ENCODE peak calls at places on chromosomes 1 and 21, in nine cellular contexts. One of them, this sample, is unnamed.

GRCh38 chr1:7009741-7010525 is 224.7 kb downstream of the CAMTA1 start:
- DNase-seq in stimulated activated CD8-positive, alpha-beta memory T cell treated with anti-CD3 and anti-CD28 coated beads, Interleukin-15, amount 100 ng/mL, for 24 hours: no peak
- DNase-seq in breast epithelium: no peak
- DNase-seq in NCI-H526: no peak
- DNase-seq in OCI-M1: no peak
- DNase-seq in NCI-H1436: no peak
- DNase-seq in H9: no peak
- DNase-seq in HCEC 1CT: no peak
- DNase-seq in T-helper 2 cell: no peak
- DNase-seq in this sample: no peak

GRCh38 chr1:52913537-52913936 is 8.0 kb downstream of the ECHDC2 start:
- DNase-seq in NCI-H526: no peak
- DNase-seq in breast epithelium: no peak
- DNase-seq in stimulated activated CD8-positive, alpha-beta memory T cell treated with anti-CD3 and anti-CD28 coated beads, Interleukin-15, amount 100 ng/mL, for 24 hours: no peak
- DNase-seq in OCI-M1: no peak
- DNase-seq in H9: peak
- DNase-seq in T-helper 2 cell: peak
- DNase-seq in HCEC 1CT: no peak
- DNase-seq in NCI-H1436: no peak
- DNase-seq in this sample: no peak

GRCh38 chr1:169468982-169469381 is 16.8 kb downstream of the SLC19A2 start:
- DNase-seq in H9: no peak
- DNase-seq in OCI-M1: no peak
- DNase-seq in HCEC 1CT: peak
- DNase-seq in breast epithelium: no peak
- DNase-seq in NCI-H1436: no peak
- DNase-seq in T-helper 2 cell: peak
- DNase-seq in NCI-H526: no peak
- DNase-seq in stimulated activated CD8-positive, alpha-beta memory T cell treated with anti-CD3 and anti-CD28 coated beads, Interleukin-15, amount 100 ng/mL, for 24 hours: no peak
- DNase-seq in this sample: no peak

GRCh38 chr1:7334475-7335035 is 436.5 kb upstream of the VAMP3 start:
- DNase-seq in NCI-H1436: peak
- DNase-seq in HCEC 1CT: no peak
- DNase-seq in H9: no peak
- DNase-seq in T-helper 2 cell: no peak
- DNase-seq in stimulated activated CD8-positive, alpha-beta memory T cell treated with anti-CD3 and anti-CD28 coated beads, Interleukin-15, amount 100 ng/mL, for 24 hours: no peak
- DNase-seq in breast epithelium: no peak
- DNase-seq in OCI-M1: no peak
- DNase-seq in NCI-H526: peak
- DNase-seq in this sample: peak

GRCh38 chr21:29481081-29481480 is 182.4 kb downstream of the BACH1 start:
- DNase-seq in stimulated activated CD8-positive, alpha-beta memory T cell treated with anti-CD3 and anti-CD28 coated beads, Interleukin-15, amount 100 ng/mL, for 24 hours: no peak
- DNase-seq in H9: no peak
- DNase-seq in HCEC 1CT: peak
- DNase-seq in NCI-H1436: no peak
- DNase-seq in T-helper 2 cell: no peak
- DNase-seq in NCI-H526: no peak
- DNase-seq in breast epithelium: no peak
- DNase-seq in OCI-M1: no peak
- DNase-seq in this sample: no peak

GRCh38 chr1:229133151-229133550 is 137.8 kb upstream of the RAB4A start:
- DNase-seq in NCI-H1436: no peak
- DNase-seq in stimulated activated CD8-positive, alpha-beta memory T cell treated with anti-CD3 and anti-CD28 coated beads, Interleukin-15, amount 100 ng/mL, for 24 hours: no peak
- DNase-seq in HCEC 1CT: no peak
- DNase-seq in H9: no peak
- DNase-seq in OCI-M1: no peak
- DNase-seq in T-helper 2 cell: no peak
- DNase-seq in breast epithelium: no peak
- DNase-seq in NCI-H526: no peak
- DNase-seq in this sample: no peak

GRCh38 chr21:34235514-34235913 is 128.3 kb upstream of the KCNE2 start:
- DNase-seq in stimulated activated CD8-positive, alpha-beta memory T cell treated with anti-CD3 and anti-CD28 coated beads, Interleukin-15, amount 100 ng/mL, for 24 hours: no peak
- DNase-seq in H9: no peak
- DNase-seq in NCI-H1436: no peak
- DNase-seq in OCI-M1: no peak
- DNase-seq in NCI-H526: no peak
- DNase-seq in T-helper 2 cell: no peak
- DNase-seq in breast epithelium: no peak
- DNase-seq in HCEC 1CT: no peak
- DNase-seq in this sample: no peak

GRCh38 chr1:180239145-180240096 is 9.4 kb downstream of the LHX4 start:
- DNase-seq in breast epithelium: no peak
- DNase-seq in NCI-H526: no peak
- DNase-seq in T-helper 2 cell: no peak
- DNase-seq in HCEC 1CT: no peak
- DNase-seq in H9: no peak
- DNase-seq in NCI-H1436: no peak
- DNase-seq in stimulated activated CD8-positive, alpha-beta memory T cell treated with anti-CD3 and anti-CD28 coated beads, Interleukin-15, amount 100 ng/mL, for 24 hours: no peak
- DNase-seq in OCI-M1: no peak
- DNase-seq in this sample: peak

GRCh38 chr1:207518608-207519239 is 22.8 kb downstream of the CR1 start:
- DNase-seq in stimulated activated CD8-positive, alpha-beta memory T cell treated with anti-CD3 and anti-CD28 coated beads, Interleukin-15, amount 100 ng/mL, for 24 hours: no peak
- DNase-seq in breast epithelium: no peak
- DNase-seq in T-helper 2 cell: no peak
- DNase-seq in NCI-H526: no peak
- DNase-seq in H9: no peak
- DNase-seq in NCI-H1436: no peak
- DNase-seq in HCEC 1CT: no peak
- DNase-seq in OCI-M1: peak
- DNase-seq in this sample: no peak

GRCh38 chr1:17826165-17826488 is 71.0 kb downstream of the ACTL8 start:
- DNase-seq in breast epithelium: no peak
- DNase-seq in T-helper 2 cell: no peak
- DNase-seq in OCI-M1: peak
- DNase-seq in stimulated activated CD8-positive, alpha-beta memory T cell treated with anti-CD3 and anti-CD28 coated beads, Interleukin-15, amount 100 ng/mL, for 24 hours: peak
- DNase-seq in HCEC 1CT: peak
- DNase-seq in H9: peak
- DNase-seq in NCI-H526: no peak
- DNase-seq in NCI-H1436: peak
- DNase-seq in this sample: no peak

GRCh38 chr1:71080178-71080781 is 555 bp downstream of the ZRANB2 start:
- DNase-seq in breast epithelium: no peak
- DNase-seq in OCI-M1: peak
- DNase-seq in stimulated activated CD8-positive, alpha-beta memory T cell treated with anti-CD3 and anti-CD28 coated beads, Interleukin-15, amount 100 ng/mL, for 24 hours: no peak
- DNase-seq in HCEC 1CT: peak
- DNase-seq in NCI-H1436: no peak
- DNase-seq in NCI-H526: peak
- DNase-seq in T-helper 2 cell: peak
- DNase-seq in H9: no peak
- DNase-seq in this sample: no peak

GRCh38 chr1:24557711-24558121 is 1.8 kb downstream of the NCMAP start:
- DNase-seq in OCI-M1: no peak
- DNase-seq in breast epithelium: no peak
- DNase-seq in NCI-H526: no peak
- DNase-seq in HCEC 1CT: no peak
- DNase-seq in H9: no peak
- DNase-seq in NCI-H1436: no peak
- DNase-seq in T-helper 2 cell: peak
- DNase-seq in stimulated activated CD8-positive, alpha-beta memory T cell treated with anti-CD3 and anti-CD28 coated beads, Interleukin-15, amount 100 ng/mL, for 24 hours: no peak
- DNase-seq in this sample: no peak

GRCh38 chr1:234961468-234962339 is 166.9 kb downstream of the TOMM20 start:
- DNase-seq in OCI-M1: peak
- DNase-seq in breast epithelium: no peak
- DNase-seq in NCI-H1436: no peak
- DNase-seq in H9: no peak
- DNase-seq in NCI-H526: no peak
- DNase-seq in stimulated activated CD8-positive, alpha-beta memory T cell treated with anti-CD3 and anti-CD28 coated beads, Interleukin-15, amount 100 ng/mL, for 24 hours: no peak
- DNase-seq in T-helper 2 cell: peak
- DNase-seq in HCEC 1CT: peak
- DNase-seq in this sample: peak

GRCh38 chr1:67041836-67042503 is 12.0 kb downstream of the SLC35D1 start:
- DNase-seq in HCEC 1CT: peak
- DNase-seq in NCI-H1436: no peak
- DNase-seq in stimulated activated CD8-positive, alpha-beta memory T cell treated with anti-CD3 and anti-CD28 coated beads, Interleukin-15, amount 100 ng/mL, for 24 hours: no peak
- DNase-seq in breast epithelium: no peak
- DNase-seq in H9: no peak
- DNase-seq in T-helper 2 cell: no peak
- DNase-seq in OCI-M1: no peak
- DNase-seq in NCI-H526: no peak
- DNase-seq in this sample: no peak

GRCh38 chr1:108610073-108610472 is 50.2 kb downstream of the EEIG2 start:
- DNase-seq in T-helper 2 cell: no peak
- DNase-seq in OCI-M1: no peak
- DNase-seq in HCEC 1CT: no peak
- DNase-seq in H9: no peak
- DNase-seq in stimulated activated CD8-positive, alpha-beta memory T cell treated with anti-CD3 and anti-CD28 coated beads, Interleukin-15, amount 100 ng/mL, for 24 hours: no peak
- DNase-seq in breast epithelium: no peak
- DNase-seq in NCI-H526: no peak
- DNase-seq in NCI-H1436: peak
- DNase-seq in this sample: no peak

GRCh38 chr21:35156293-35156976 is 107.3 kb upstream of the RUNX1 start:
- DNase-seq in NCI-H526: no peak
- DNase-seq in breast epithelium: no peak
- DNase-seq in stimulated activated CD8-positive, alpha-beta memory T cell treated with anti-CD3 and anti-CD28 coated beads, Interleukin-15, amount 100 ng/mL, for 24 hours: no peak
- DNase-seq in NCI-H1436: no peak
- DNase-seq in T-helper 2 cell: no peak
- DNase-seq in OCI-M1: no peak
- DNase-seq in HCEC 1CT: no peak
- DNase-seq in H9: no peak
- DNase-seq in this sample: no peak

GRCh38 chr1:165895451-165895871 is 68.0 kb downstream of the UCK2 start:
- DNase-seq in stimulated activated CD8-positive, alpha-beta memory T cell treated with anti-CD3 and anti-CD28 coated beads, Interleukin-15, amount 100 ng/mL, for 24 hours: no peak
- DNase-seq in OCI-M1: no peak
- DNase-seq in breast epithelium: no peak
- DNase-seq in H9: no peak
- DNase-seq in HCEC 1CT: peak
- DNase-seq in NCI-H526: no peak
- DNase-seq in NCI-H1436: no peak
- DNase-seq in T-helper 2 cell: no peak
- DNase-seq in this sample: no peak

GRCh38 chr1:185444651-185445050 is 127.6 kb upstream of the IVNS1ABP start:
- DNase-seq in breast epithelium: no peak
- DNase-seq in H9: peak
- DNase-seq in OCI-M1: no peak
- DNase-seq in NCI-H1436: no peak
- DNase-seq in NCI-H526: no peak
- DNase-seq in stimulated activated CD8-positive, alpha-beta memory T cell treated with anti-CD3 and anti-CD28 coated beads, Interleukin-15, amount 100 ng/mL, for 24 hours: no peak
- DNase-seq in T-helper 2 cell: no peak
- DNase-seq in HCEC 1CT: no peak
- DNase-seq in this sample: no peak

GRCh38 chr1:169741666-169742394 is 8.0 kb upstream of the SELE start:
- DNase-seq in T-helper 2 cell: no peak
- DNase-seq in OCI-M1: no peak
- DNase-seq in breast epithelium: no peak
- DNase-seq in NCI-H526: no peak
- DNase-seq in HCEC 1CT: peak
- DNase-seq in NCI-H1436: no peak
- DNase-seq in H9: no peak
- DNase-seq in stimulated activated CD8-positive, alpha-beta memory T cell treated with anti-CD3 and anti-CD28 coated beads, Interleukin-15, amount 100 ng/mL, for 24 hours: no peak
- DNase-seq in this sample: no peak

GRCh38 chr1:180255538-180256352 is 25.7 kb downstream of the LHX4 start:
- DNase-seq in H9: no peak
- DNase-seq in OCI-M1: no peak
- DNase-seq in stimulated activated CD8-positive, alpha-beta memory T cell treated with anti-CD3 and anti-CD28 coated beads, Interleukin-15, amount 100 ng/mL, for 24 hours: no peak
- DNase-seq in HCEC 1CT: no peak
- DNase-seq in NCI-H1436: no peak
- DNase-seq in T-helper 2 cell: no peak
- DNase-seq in NCI-H526: no peak
- DNase-seq in breast epithelium: no peak
- DNase-seq in this sample: no peak

GRCh38 chr1:174005032-174005431 is 17.1 kb downstream of the RC3H1 start:
- DNase-seq in HCEC 1CT: no peak
- DNase-seq in T-helper 2 cell: no peak
- DNase-seq in NCI-H1436: peak
- DNase-seq in H9: no peak
- DNase-seq in breast epithelium: no peak
- DNase-seq in stimulated activated CD8-positive, alpha-beta memory T cell treated with anti-CD3 and anti-CD28 coated beads, Interleukin-15, amount 100 ng/mL, for 24 hours: no peak
- DNase-seq in NCI-H526: no peak
- DNase-seq in OCI-M1: no peak
- DNase-seq in this sample: no peak

GRCh38 chr1:229480500-229480899 is 27.6 kb downstream of the NUP133 start:
- DNase-seq in breast epithelium: no peak
- DNase-seq in H9: no peak
- DNase-seq in stimulated activated CD8-positive, alpha-beta memory T cell treated with anti-CD3 and anti-CD28 coated beads, Interleukin-15, amount 100 ng/mL, for 24 hours: no peak
- DNase-seq in T-helper 2 cell: no peak
- DNase-seq in NCI-H526: no peak
- DNase-seq in NCI-H1436: no peak
- DNase-seq in HCEC 1CT: no peak
- DNase-seq in OCI-M1: no peak
- DNase-seq in this sample: no peak

GRCh38 chr1:232950919-232951579 is 638 bp downstream of the NTPCR start:
- DNase-seq in T-helper 2 cell: peak
- DNase-seq in breast epithelium: no peak
- DNase-seq in stimulated activated CD8-positive, alpha-beta memory T cell treated with anti-CD3 and anti-CD28 coated beads, Interleukin-15, amount 100 ng/mL, for 24 hours: no peak
- DNase-seq in HCEC 1CT: no peak
- DNase-seq in H9: peak
- DNase-seq in OCI-M1: peak
- DNase-seq in NCI-H526: no peak
- DNase-seq in NCI-H1436: no peak
- DNase-seq in this sample: no peak

GRCh38 chr1:50419192-50419906 is 3.9 kb downstream of the DMRTA2 start:
- DNase-seq in breast epithelium: no peak
- DNase-seq in stimulated activated CD8-positive, alpha-beta memory T cell treated with anti-CD3 and anti-CD28 coated beads, Interleukin-15, amount 100 ng/mL, for 24 hours: no peak
- DNase-seq in NCI-H1436: no peak
- DNase-seq in OCI-M1: no peak
- DNase-seq in T-helper 2 cell: no peak
- DNase-seq in H9: peak
- DNase-seq in HCEC 1CT: no peak
- DNase-seq in NCI-H526: no peak
- DNase-seq in this sample: no peak

GRCh38 chr1:35886606-35887431 is 3.8 kb downstream of the AGO1 start:
- DNase-seq in NCI-H1436: no peak
- DNase-seq in HCEC 1CT: no peak
- DNase-seq in breast epithelium: no peak
- DNase-seq in stimulated activated CD8-positive, alpha-beta memory T cell treated with anti-CD3 and anti-CD28 coated beads, Interleukin-15, amount 100 ng/mL, for 24 hours: no peak
- DNase-seq in OCI-M1: peak
- DNase-seq in T-helper 2 cell: no peak
- DNase-seq in NCI-H526: no peak
- DNase-seq in H9: no peak
- DNase-seq in this sample: no peak

GRCh38 chr1:16172964-16173446 is 17.1 kb upstream of the EPHA2 start:
- DNase-seq in H9: no peak
- DNase-seq in stimulated activated CD8-positive, alpha-beta memory T cell treated with anti-CD3 and anti-CD28 coated beads, Interleukin-15, amount 100 ng/mL, for 24 hours: no peak
- DNase-seq in NCI-H526: no peak
- DNase-seq in T-helper 2 cell: no peak
- DNase-seq in HCEC 1CT: no peak
- DNase-seq in NCI-H1436: no peak
- DNase-seq in breast epithelium: no peak
- DNase-seq in OCI-M1: peak
- DNase-seq in this sample: no peak

GRCh38 chr1:156586323-156586722 is 5.3 kb upstream of the NAXE start:
- DNase-seq in stimulated activated CD8-positive, alpha-beta memory T cell treated with anti-CD3 and anti-CD28 coated beads, Interleukin-15, amount 100 ng/mL, for 24 hours: no peak
- DNase-seq in NCI-H1436: no peak
- DNase-seq in NCI-H526: no peak
- DNase-seq in H9: no peak
- DNase-seq in HCEC 1CT: no peak
- DNase-seq in breast epithelium: no peak
- DNase-seq in T-helper 2 cell: no peak
- DNase-seq in OCI-M1: no peak
- DNase-seq in this sample: no peak

GRCh38 chr1:109307363-109308021 is 681 bp upstream of the MYBPHL start:
- DNase-seq in stimulated activated CD8-positive, alpha-beta memory T cell treated with anti-CD3 and anti-CD28 coated beads, Interleukin-15, amount 100 ng/mL, for 24 hours: no peak
- DNase-seq in breast epithelium: no peak
- DNase-seq in H9: no peak
- DNase-seq in NCI-H1436: peak
- DNase-seq in NCI-H526: no peak
- DNase-seq in HCEC 1CT: no peak
- DNase-seq in OCI-M1: peak
- DNase-seq in T-helper 2 cell: no peak
- DNase-seq in this sample: no peak

GRCh38 chr21:45329261-45330074 is 41.8 kb upstream of the POFUT2 start:
- DNase-seq in T-helper 2 cell: no peak
- DNase-seq in stimulated activated CD8-positive, alpha-beta memory T cell treated with anti-CD3 and anti-CD28 coated beads, Interleukin-15, amount 100 ng/mL, for 24 hours: no peak
- DNase-seq in breast epithelium: no peak
- DNase-seq in NCI-H1436: no peak
- DNase-seq in OCI-M1: no peak
- DNase-seq in NCI-H526: no peak
- DNase-seq in HCEC 1CT: no peak
- DNase-seq in H9: no peak
- DNase-seq in this sample: no peak

GRCh38 chr1:28835237-28835650 is 23.3 kb downstream of the OPRD1 start:
- DNase-seq in breast epithelium: no peak
- DNase-seq in HCEC 1CT: no peak
- DNase-seq in stimulated activated CD8-positive, alpha-beta memory T cell treated with anti-CD3 and anti-CD28 coated beads, Interleukin-15, amount 100 ng/mL, for 24 hours: no peak
- DNase-seq in T-helper 2 cell: no peak
- DNase-seq in NCI-H526: no peak
- DNase-seq in H9: no peak
- DNase-seq in NCI-H1436: peak
- DNase-seq in OCI-M1: no peak
- DNase-seq in this sample: no peak

GRCh38 chr1:198295186-198295585 is 138.4 kb downstream of the NEK7 start:
- DNase-seq in NCI-H1436: no peak
- DNase-seq in stimulated activated CD8-positive, alpha-beta memory T cell treated with anti-CD3 and anti-CD28 coated beads, Interleukin-15, amount 100 ng/mL, for 24 hours: no peak
- DNase-seq in OCI-M1: no peak
- DNase-seq in breast epithelium: no peak
- DNase-seq in H9: no peak
- DNase-seq in HCEC 1CT: no peak
- DNase-seq in NCI-H526: no peak
- DNase-seq in T-helper 2 cell: no peak
- DNase-seq in this sample: no peak